ENCODE peak calls at places on chromosomes 12 and 14, in six cellular contexts. H is cardiac muscle cell; T is CD8-positive, alpha-beta T cell; W is PC-9; X is Panc1; L is mammary epithelial cell. R is an unnamed sample.

GRCh38 chr12:99386907-99387306 is 260.6 kb upstream of the GARIN6 start:
- DNase-seq in H (peak; percentile 59), T (no peak), W (no peak), X (no peak), L (peak; percentile 11), R (peak; percentile 21)

GRCh38 chr12:49832836-49833421 is 4.7 kb upstream of the NCKAP5L start:
- DNase-seq in H (no peak), T (no peak), W (no peak), X (no peak), L (peak; percentile 52), R (peak; percentile 59)

GRCh38 chr14:74257078-74257987 is 18.1 kb downstream of the VSX2 start:
- DNase-seq in H (peak; percentile 63), T (peak; percentile 68), W (peak; percentile 58), X (no peak), L (no peak), R (no peak)

GRCh38 chr12:5003025-5003666 is 40.5 kb upstream of the KCNA5 start:
- DNase-seq in H (peak; percentile 86), T (peak; percentile 13), W (peak; percentile 49), X (peak; percentile 69), L (peak; percentile 41), R (peak; percentile 39)

GRCh38 chr12:67352682-67353081 is 83.5 kb downstream of the CAND1 start:
- DNase-seq in H (no peak), T (no peak), W (no peak), X (no peak), L (peak; percentile 33), R (peak; percentile 41)

GRCh38 chr14:76101384-76101783 is 50.3 kb upstream of the GPATCH2L start:
- DNase-seq in H (no peak), T (no peak), W (no peak), X (no peak), L (no peak), R (no peak)

GRCh38 chr12:31234955-31235867 is 90.7 kb downstream of the SINHCAF start:
- DNase-seq in H (peak; percentile 55), T (no peak), W (peak; percentile 56), X (no peak), L (peak; percentile 20), R (no peak)

GRCh38 chr14:67377916-67378315 is 17.8 kb downstream of the EIF2S1 start:
- DNase-seq in H (no peak), T (no peak), W (no peak), X (no peak), L (no peak), R (no peak)

GRCh38 chr14:73709904-73710469 is 4.2 kb downstream of the PNMA1 start:
- DNase-seq in H (no peak), T (no peak), W (no peak), X (no peak), L (no peak), R (no peak)

GRCh38 chr14:53652068-53652467 is 304.6 kb downstream of the BMP4 start:
- DNase-seq in H (no peak), T (no peak), W (no peak), X (no peak), L (peak; percentile 39), R (peak; percentile 90)

GRCh38 chr14:96090441-96091148 is 51.4 kb downstream of the C14orf132 start:
- DNase-seq in H (peak; percentile 72), T (no peak), W (no peak), X (no peak), L (no peak), R (no peak)

GRCh38 chr12:132055535-132056096 is 88.5 kb downstream of the DDX51 start:
- DNase-seq in H (no peak), T (no peak), W (no peak), X (no peak), L (no peak), R (no peak)

GRCh38 chr14:91078095-91078737 is 17.8 kb upstream of the RPS6KA5 start:
- DNase-seq in H (no peak), T (peak; percentile 30), W (no peak), X (no peak), L (no peak), R (no peak)

DNA sequence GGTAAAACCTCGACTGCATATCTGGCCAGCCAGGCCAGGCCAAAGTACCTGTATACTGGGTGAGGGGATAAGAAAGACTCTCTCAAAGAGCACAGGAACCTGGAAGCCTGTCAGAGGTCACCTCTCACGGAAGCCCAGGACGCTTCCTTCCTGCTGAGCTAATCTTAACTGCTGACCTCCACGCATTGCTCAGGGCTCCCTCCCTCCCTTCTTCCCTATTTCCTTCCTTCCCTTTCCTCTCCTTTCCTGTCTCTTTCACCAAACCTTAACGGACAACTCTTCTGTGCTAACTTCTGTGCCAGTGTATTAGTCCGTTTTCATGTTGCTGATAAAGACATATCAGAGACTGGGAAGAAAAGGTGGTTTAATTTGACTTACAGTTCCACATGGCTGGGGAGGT is 14.8 kb upstream of the RNASE10 start:
- DNase-seq in H (no peak), T (no peak), W (no peak), X (no peak), L (no peak), R (no peak)
- H3K4me3 ChIP-seq in H (no peak overlapping the region), T (no peak overlapping the region), W (no peak overlapping the region), X (no peak overlapping the region), L (no peak overlapping the region), R (no peak overlapping the region)

GRCh38 chr12:107914460-107914977 is 140.0 kb downstream of the ASCL4 start:
- DNase-seq in H (no peak), T (no peak), W (no peak), X (no peak), L (no peak), R (no peak)
- H3K27me3 ChIP-seq in H (peaks cover 38% of the 10 kb centered on the region), T (peaks cover 3% of the 10 kb centered on the region), W (peaks cover 44% of the 10 kb centered on the region), X (peaks cover 5% of the 10 kb centered on the region), L (no peaks in the 10 kb centered on the region), R (no peaks in the 10 kb centered on the region)

GRCh38 chr12:113981876-113982275 is 15.8 kb upstream of the RBM19 start:
- DNase-seq in H (no peak), T (no peak), W (no peak), X (no peak), L (no peak), R (no peak)

GRCh38 chr12:113984464-113984863 is 18.3 kb upstream of the RBM19 start:
- DNase-seq in H (no peak), T (no peak), W (no peak), X (no peak), L (no peak), R (no peak)

GRCh38 chr12:113987261-113988063 is 21.3 kb upstream of the RBM19 start:
- DNase-seq in H (no peak), T (no peak), W (no peak), X (no peak), L (no peak), R (no peak)

GRCh38 chr12:113980537-113981337 is 14.6 kb upstream of the RBM19 start:
- DNase-seq in H (peak; percentile 84), T (peak; percentile 11), W (peak; percentile 18), X (peak; percentile 45), L (peak; percentile 30), R (peak; percentile 49)

GRCh38 chr12:113983777-113984448 is 17.8 kb upstream of the RBM19 start:
- DNase-seq in H (no peak), T (no peak), W (no peak), X (no peak), L (no peak), R (no peak)
- TF ChIP-seq CTCF in H (no peak), T (no peak), W (no peak), X (no peak), L (no peak), R (no peak)

DNA sequence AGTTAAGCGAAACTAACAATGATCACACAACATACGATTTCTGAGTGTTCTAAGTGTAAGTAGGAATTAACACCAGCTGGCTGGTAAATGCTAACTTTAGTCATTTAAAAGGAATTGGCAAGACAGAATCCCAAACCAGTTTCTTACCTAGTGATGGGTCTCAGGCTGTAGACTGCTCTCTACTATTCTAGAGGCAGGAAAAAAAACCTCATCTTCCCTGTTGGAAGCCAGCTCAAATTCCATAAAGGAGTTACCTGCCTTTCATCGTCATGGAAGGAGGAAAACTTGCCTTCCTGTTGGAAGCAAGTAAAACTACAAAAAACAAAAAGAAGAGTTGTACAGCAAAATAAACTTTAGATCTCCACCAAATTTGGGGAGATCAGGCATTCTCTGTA is 23.7 kb upstream of the SLC7A8 start:
- DNase-seq in H (no peak), T (no peak), W (no peak), X (no peak), L (no peak), R (no peak)
- H3K4me3 ChIP-seq in H (no peak overlapping the region), T (no peak overlapping the region), W (no peak overlapping the region), X (no peak overlapping the region), L (no peak overlapping the region), R (no peak overlapping the region)